ENCODE peak calls at places on chromosome 17, in five cellular contexts. Y is tibial nerve, M is right lobe of liver, S is breast epithelium, Q is transverse colon. T is an unnamed sample.

GRCh38 chr17:45172541-45173286 is 11.0 kb downstream of the HEXIM2 start:
- DNase-seq in Y (peak; percentile 28), S (peak; percentile 66), Q (peak; percentile 78), M (peak; percentile 80), T (peak; percentile 88)

GRCh38 chr17:50661795-50662391 is 27.2 kb downstream of the ABCC3 start:
- DNase-seq in Y (no peak), Q (peak; percentile 90), S (peak; percentile 63), M (no peak), T (peak; percentile 96)

GRCh38 chr17:39782481-39782880 is 44.7 kb downstream of the GRB7 start:
- DNase-seq in M (no peak), Y (no peak), S (no peak), Q (no peak), T (no peak)

GRCh38 chr17:39622380-39623006 is 4.3 kb upstream of the PPP1R1B start:
- DNase-seq in S (no peak), Y (no peak), Q (no peak), M (no peak), T (no peak)

GRCh38 chr17:68906638-68907037 is 48.6 kb downstream of the ABCA8 start:
- DNase-seq in M (no peak), Y (no peak), S (no peak), Q (no peak), T (no peak)

GRCh38 chr17:48570325-48571023 is 7.7 kb downstream of the HOXB4 start:
- DNase-seq in Y (no peak), M (no peak), Q (no peak), S (no peak), T (no peak)

GRCh38 chr17:46212634-46213435 is 19.6 kb upstream of the KANSL1 start:
- DNase-seq in M (no peak), S (no peak), Q (peak; percentile 68), Y (peak; percentile 46), T (peak; percentile 47)

GRCh38 chr17:67055811-67056745 is 11.7 kb downstream of the CACNG1 start:
- DNase-seq in S (peak; percentile 36), M (no peak), Q (peak; percentile 57), Y (no peak), T (no peak)

GRCh38 chr17:69441179-69441578 is 26.7 kb downstream of the MAP2K6 start:
- DNase-seq in Q (no peak), M (no peak), S (no peak), Y (no peak), T (no peak)

GRCh38 chr17:58316260-58316960 is 12.2 kb downstream of the TSPOAP1 start:
- DNase-seq in S (peak; percentile 42), M (peak; percentile 44), Y (no peak), Q (no peak), T (no peak)

GRCh38 chr17:31549121-31549524 is 157.6 kb downstream of the RAB11FIP4 start:
- DNase-seq in Q (no peak), S (no peak), M (no peak), Y (no peak), T (no peak)

GRCh38 chr17:73165616-73166404 is 1.0 kb downstream of the SSTR2 start:
- DNase-seq in S (no peak), M (no peak), Q (no peak), Y (no peak), T (peak; percentile 41)

GRCh38 chr17:38457577-38458371 is 29.5 kb downstream of the ARHGAP23 start:
- DNase-seq in Y (no peak), S (no peak), M (no peak), Q (no peak), T (no peak)

GRCh38 chr17:742147-742793 is 9.8 kb downstream of the GEMIN4 start:
- DNase-seq in Y (no peak), S (no peak), Q (no peak), M (no peak), T (no peak)
- TF ChIP-seq POLR2A in Y (no peak), S (no peak), Q (no peak), M (no peak), T (no peak)

GRCh38 chr17:74970395-74970794 is 2.2 kb downstream of the HID1 start:
- DNase-seq in Q (no peak), M (no peak), Y (no peak), S (no peak), T (no peak)

GRCh38 chr17:74971842-74972106 is 785 bp downstream of the HID1 start:
- DNase-seq in M (no peak), Q (no peak), Y (no peak), S (no peak), T (no peak)

GRCh38 chr17:74971069-74971841 is 1.3 kb downstream of the HID1 start:
- DNase-seq in S (no peak), M (no peak), Q (no peak), Y (no peak), T (no peak)

GRCh38 chr17:74972973-74973328 is 392 bp upstream of the HID1 start:
- DNase-seq in Y (no peak), S (no peak), Q (no peak), M (no peak), T (no peak)

DNA sequence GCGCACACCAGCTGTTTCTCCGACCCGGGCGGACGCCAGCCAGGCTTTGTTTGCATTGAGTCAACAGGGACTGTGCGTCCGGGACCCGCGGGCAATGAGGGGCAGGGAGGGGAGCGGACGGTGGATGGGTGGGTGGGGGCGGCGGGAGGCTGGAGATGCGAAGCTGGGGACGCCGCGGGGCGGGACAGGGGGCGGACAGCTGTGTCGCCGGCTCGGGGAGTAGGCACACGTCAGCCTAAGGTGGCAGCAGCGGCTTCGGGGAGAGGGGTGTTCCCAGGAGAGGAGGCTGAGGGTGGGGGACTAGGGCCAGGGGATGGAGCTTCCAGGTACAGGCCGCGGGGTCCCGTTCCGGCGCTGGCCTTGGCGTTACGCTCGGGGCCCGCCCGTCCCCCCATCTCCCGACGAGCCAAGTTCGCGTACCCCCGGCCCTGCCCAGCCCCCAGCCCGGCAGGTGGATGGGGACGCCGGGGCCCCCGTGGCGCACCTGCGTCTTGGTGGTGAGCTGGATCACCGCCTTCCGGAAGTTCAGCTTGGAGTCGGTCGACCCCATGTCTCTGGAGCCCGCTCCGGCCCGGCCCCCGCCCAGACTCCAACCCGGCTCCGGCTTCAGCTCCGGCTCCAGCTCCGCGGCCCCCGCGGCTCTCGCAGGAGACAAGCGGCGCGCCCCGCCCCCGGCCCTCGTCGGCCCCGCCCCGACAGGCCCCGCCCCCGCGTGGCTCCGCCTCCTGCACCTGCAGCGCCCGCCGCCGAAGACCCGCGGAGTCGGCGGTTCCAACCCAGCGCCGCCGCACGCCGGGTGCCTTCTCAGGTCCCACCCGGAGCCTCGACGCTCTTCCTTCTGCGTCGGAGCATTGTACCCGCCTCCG is at the start of gene HID1:
- DNase-seq in M (no peak), Q (peak; percentile 84), Y (no peak), S (peak; percentile 89), T (no peak)
- TF ChIP-seq POLR2A in M (no peak), Q (peak; percentile 59), Y (no peak), S (no peak), T (no peak)

GRCh38 chr17:76588182-76588581 is 2.5 kb upstream of the ST6GALNAC2 start:
- DNase-seq in Q (no peak), S (no peak), M (peak; percentile 85), Y (no peak), T (no peak)

GRCh38 chr17:76586741-76587487 is 1.3 kb upstream of the ST6GALNAC2 start:
- DNase-seq in M (no peak), Q (no peak), S (no peak), Y (no peak), T (no peak)

GRCh38 chr17:76585048-76585648 is 512 bp downstream of the ST6GALNAC2 start:
- DNase-seq in Q (peak; percentile 43), M (peak; percentile 67), S (no peak), Y (no peak), T (no peak)

GRCh38 chr17:76584427-76585047 is 1.1 kb downstream of the ST6GALNAC2 start:
- DNase-seq in S (no peak), Q (no peak), Y (no peak), M (no peak), T (no peak)

GRCh38 chr17:76585649-76586593 is at the start of gene ST6GALNAC2:
- DNase-seq in M (peak; percentile 87), S (peak; percentile 81), Q (peak; percentile 71), Y (peak; percentile 32), T (peak; percentile 76)
- TF ChIP-seq POLR2A in M (peak; percentile 37), S (no peak), Q (no peak), Y (peak; percentile 75), T (peak; percentile 49)

GRCh38 chr17:61205406-61205805 is 194.2 kb upstream of the TBX2 start:
- DNase-seq in S (no peak), M (no peak), Q (no peak), Y (no peak), T (no peak)
- TF ChIP-seq POLR2A in S (no peak), M (no peak), Q (no peak), Y (no peak), T (no peak)

DNA sequence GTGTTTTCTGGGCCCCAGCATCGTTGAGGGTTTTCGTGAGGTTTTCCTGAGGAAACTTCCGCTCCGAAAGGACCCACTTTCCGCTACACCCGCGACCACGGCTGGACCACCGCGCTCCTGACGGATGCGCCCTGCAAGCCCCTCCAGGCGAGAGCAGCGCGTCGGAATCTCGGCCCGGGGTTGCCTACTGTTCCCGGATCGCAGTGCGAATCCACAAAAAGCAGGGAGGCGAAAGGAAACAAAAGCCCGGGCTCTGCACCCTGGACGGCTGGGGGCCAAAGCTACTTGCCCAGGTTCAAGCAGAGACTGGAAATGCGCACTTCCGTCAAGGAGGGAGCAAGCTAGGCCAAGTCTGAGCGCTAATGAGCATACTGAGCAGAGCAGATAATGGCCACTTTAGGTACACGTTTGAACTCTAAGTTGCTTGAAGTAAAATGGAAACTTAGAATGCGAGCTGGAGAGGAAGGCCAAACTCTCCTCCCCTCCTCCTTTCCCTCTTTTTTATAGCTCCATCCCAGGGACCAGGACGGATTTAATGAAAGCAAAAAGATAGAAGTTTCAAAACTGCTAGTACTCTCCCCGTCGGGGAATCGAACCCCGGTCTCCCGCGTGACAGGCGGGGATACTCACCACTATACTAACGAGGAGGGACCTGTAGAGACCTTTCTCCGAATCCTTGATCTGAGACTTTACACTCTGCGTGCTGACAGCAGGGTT is 11.4 kb upstream of the AURKB start:
- DNase-seq in S (peak; percentile 91), Y (peak; percentile 87), Q (peak; percentile 90), M (peak; percentile 80), T (peak; percentile 21)
- TF ChIP-seq POLR2A in S (no peak), Y (no peak), Q (no peak), M (peak; percentile 2), T (no peak)

DNA sequence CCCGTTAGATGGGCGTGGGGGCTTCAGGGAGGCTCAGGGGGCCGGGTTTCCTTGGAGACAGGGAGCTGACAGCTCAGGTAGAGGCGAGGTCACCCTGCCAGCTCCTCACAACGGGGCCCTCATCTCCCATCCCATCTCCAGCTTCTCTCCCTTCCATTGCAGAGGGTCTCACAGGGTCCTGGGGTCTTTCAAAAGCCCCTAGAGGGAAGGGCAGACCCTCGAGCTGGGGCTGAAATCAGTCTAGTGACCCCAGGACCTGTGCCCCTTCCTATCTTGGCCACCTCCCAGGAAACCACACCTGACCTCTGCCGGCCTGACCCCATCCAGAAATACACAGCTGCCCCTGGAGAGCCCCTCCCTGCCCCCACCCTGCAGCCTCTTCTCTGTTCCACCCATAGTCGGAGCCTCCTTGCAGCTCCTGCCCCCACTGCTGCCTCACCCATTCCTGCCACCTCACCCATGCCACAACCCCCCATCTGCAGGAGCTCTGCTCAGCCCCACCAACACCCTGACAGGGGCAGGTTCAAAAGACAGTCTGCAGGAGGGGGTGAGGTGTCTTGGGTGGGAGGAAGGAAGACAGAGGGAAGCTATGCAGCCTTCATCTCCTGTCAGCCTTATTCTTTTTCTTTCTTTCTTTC is 23.4 kb downstream of the PIK3R5 start:
- DNase-seq in S (no peak), Y (no peak), Q (no peak), M (no peak), T (no peak)
- TF ChIP-seq POLR2A in S (no peak), Y (no peak), Q (no peak), M (no peak), T (no peak)